ENCODE peak calls at places on chromosomes 4 and X, in four cellular contexts. One of them, this sample, is unnamed.

GRCh38 chr4:34323549-34324325 is 1920.6 kb downstream of the ARAP2 start:
- DNase-seq in GM12878: no peak
- DNase-seq in K562: no peak
- DNase-seq in HCT116: no peak
- DNase-seq in this sample: peak

GRCh38 chr4:41146716-41147506 is 67.4 kb downstream of the APBB2 start:
- DNase-seq in K562: no peak
- DNase-seq in GM12878: no peak
- DNase-seq in HCT116: no peak
- DNase-seq in this sample: peak

GRCh38 chr4:58209576-58209975 is 1099.4 kb upstream of the IGFBP7 start:
- DNase-seq in HCT116: no peak
- DNase-seq in K562: no peak
- DNase-seq in GM12878: no peak
- DNase-seq in this sample: no peak

GRCh38 chr4:152269448-152270191 is 266.3 kb downstream of the FBXW7 start:
- DNase-seq in K562: no peak
- DNase-seq in HCT116: no peak
- DNase-seq in GM12878: no peak
- DNase-seq in this sample: no peak

GRCh38 chrX:9211269-9211668 is 177.3 kb upstream of the FAM9B start:
- DNase-seq in GM12878: no peak
- DNase-seq in HCT116: no peak
- DNase-seq in K562: no peak
- DNase-seq in this sample: no peak

GRCh38 chr4:183722738-183723560 is 63.9 kb downstream of the TRAPPC11 start:
- DNase-seq in K562: no peak
- DNase-seq in GM12878: peak
- DNase-seq in HCT116: no peak
- DNase-seq in this sample: peak

GRCh38 chr4:53591372-53591892 is at the start of gene LNX1:
- DNase-seq in GM12878: no peak
- DNase-seq in HCT116: peak
- DNase-seq in K562: peak
- DNase-seq in this sample: peak

GRCh38 chrX:38102240-38102639 is 95.9 kb downstream of the SYTL5 start:
- DNase-seq in GM12878: no peak
- DNase-seq in HCT116: no peak
- DNase-seq in K562: no peak
- DNase-seq in this sample: no peak

GRCh38 chrX:38109042-38109904 is 102.9 kb downstream of the SYTL5 start:
- DNase-seq in GM12878: no peak
- DNase-seq in K562: no peak
- DNase-seq in HCT116: no peak
- DNase-seq in this sample: no peak

GRCh38 chrX:40314070-40314469 is 216.3 kb upstream of the BCOR start:
- DNase-seq in K562: peak
- DNase-seq in GM12878: no peak
- DNase-seq in HCT116: no peak
- DNase-seq in this sample: peak

GRCh38 chrX:102651968-102652744 is 873 bp downstream of the GPRASP1 start:
- DNase-seq in HCT116: no peak
- DNase-seq in GM12878: no peak
- DNase-seq in K562: no peak
- DNase-seq in this sample: peak

GRCh38 chr4:106038012-106038411 is 142.7 kb downstream of the NPNT start:
- DNase-seq in GM12878: no peak
- DNase-seq in K562: no peak
- DNase-seq in HCT116: no peak
- DNase-seq in this sample: no peak

GRCh38 chr4:118968006-118968405 is 79.4 kb downstream of the SYNPO2 start:
- DNase-seq in HCT116: no peak
- DNase-seq in GM12878: peak
- DNase-seq in K562: no peak
- DNase-seq in this sample: peak

GRCh38 chr4:80788798-80789197 is 241.7 kb upstream of the BMP3 start:
- DNase-seq in GM12878: no peak
- DNase-seq in HCT116: no peak
- DNase-seq in K562: no peak
- DNase-seq in this sample: no peak

GRCh38 chr4:2936773-2937145 is 26.4 kb downstream of the NOP14 start:
- DNase-seq in K562: no peak
- DNase-seq in GM12878: peak
- DNase-seq in HCT116: no peak
- DNase-seq in this sample: no peak

GRCh38 chr4:152680988-152681731 is 1.4 kb upstream of the TMEM154 start:
- DNase-seq in GM12878: no peak
- DNase-seq in K562: no peak
- DNase-seq in HCT116: no peak
- DNase-seq in this sample: no peak

GRCh38 chr4:95045429-95045828 is 287.7 kb downstream of the BMPR1B start:
- DNase-seq in K562: no peak
- DNase-seq in HCT116: no peak
- DNase-seq in GM12878: no peak
- DNase-seq in this sample: no peak

GRCh38 chr4:600850-601515 is 24.4 kb upstream of the PDE6B start:
- DNase-seq in GM12878: no peak
- DNase-seq in HCT116: no peak
- DNase-seq in K562: peak
- DNase-seq in this sample: no peak

GRCh38 chrX:10832103-10832502 is 211.7 kb upstream of the MID1 start:
- DNase-seq in K562: no peak
- DNase-seq in HCT116: no peak
- DNase-seq in GM12878: no peak
- DNase-seq in this sample: no peak

GRCh38 chrX:15475486-15475885 is 17.6 kb downstream of the PIR start:
- DNase-seq in K562: no peak
- DNase-seq in HCT116: no peak
- DNase-seq in GM12878: no peak
- DNase-seq in this sample: peak

GRCh38 chr4:40576651-40577480 is 52.8 kb downstream of the RBM47 start:
- DNase-seq in HCT116: peak
- DNase-seq in K562: peak
- DNase-seq in GM12878: peak
- DNase-seq in this sample: peak

GRCh38 chr4:96097040-96097607 is 257.2 kb downstream of the PDHA2 start:
- DNase-seq in HCT116: no peak
- DNase-seq in GM12878: no peak
- DNase-seq in K562: no peak
- DNase-seq in this sample: peak

GRCh38 chr4:158193171-158193749 is 17.0 kb upstream of the TMEM144 start:
- DNase-seq in HCT116: peak
- DNase-seq in K562: peak
- DNase-seq in GM12878: no peak
- DNase-seq in this sample: peak

GRCh38 chr4:152699313-152699712 is 19.5 kb upstream of the TMEM154 start:
- DNase-seq in GM12878: no peak
- DNase-seq in K562: no peak
- DNase-seq in HCT116: no peak
- DNase-seq in this sample: no peak

GRCh38 chrX:24228596-24228995 is 79.1 kb downstream of the ZFX start:
- DNase-seq in K562: no peak
- DNase-seq in GM12878: no peak
- DNase-seq in HCT116: no peak
- DNase-seq in this sample: no peak

GRCh38 chr4:17241835-17242234 is 270.1 kb downstream of the QDPR start:
- DNase-seq in K562: no peak
- DNase-seq in HCT116: no peak
- DNase-seq in GM12878: no peak
- DNase-seq in this sample: no peak

GRCh38 chr4:48483006-48483776 is at the start of gene SLC10A4:
- DNase-seq in HCT116: no peak
- DNase-seq in K562: peak
- DNase-seq in GM12878: no peak
- DNase-seq in this sample: peak

GRCh38 chr4:167435786-167436185 is 201.5 kb upstream of the SPOCK3 start:
- DNase-seq in GM12878: no peak
- DNase-seq in K562: no peak
- DNase-seq in HCT116: no peak
- DNase-seq in this sample: no peak

GRCh38 chrX:103919336-103919682 is 43.1 kb upstream of the TMSB15B start:
- DNase-seq in HCT116: no peak
- DNase-seq in K562: no peak
- DNase-seq in GM12878: no peak
- DNase-seq in this sample: no peak

GRCh38 chrX:139692908-139693307 is 15.1 kb downstream of the MCF2 start:
- DNase-seq in K562: no peak
- DNase-seq in HCT116: no peak
- DNase-seq in GM12878: no peak
- DNase-seq in this sample: no peak

GRCh38 chrX:139691493-139691842 is 16.5 kb downstream of the MCF2 start:
- DNase-seq in K562: no peak
- DNase-seq in HCT116: no peak
- DNase-seq in GM12878: no peak
- DNase-seq in this sample: peak

GRCh38 chrX:139692506-139692849 is 15.5 kb downstream of the MCF2 start:
- DNase-seq in HCT116: no peak
- DNase-seq in GM12878: no peak
- DNase-seq in K562: no peak
- DNase-seq in this sample: peak

DNA sequence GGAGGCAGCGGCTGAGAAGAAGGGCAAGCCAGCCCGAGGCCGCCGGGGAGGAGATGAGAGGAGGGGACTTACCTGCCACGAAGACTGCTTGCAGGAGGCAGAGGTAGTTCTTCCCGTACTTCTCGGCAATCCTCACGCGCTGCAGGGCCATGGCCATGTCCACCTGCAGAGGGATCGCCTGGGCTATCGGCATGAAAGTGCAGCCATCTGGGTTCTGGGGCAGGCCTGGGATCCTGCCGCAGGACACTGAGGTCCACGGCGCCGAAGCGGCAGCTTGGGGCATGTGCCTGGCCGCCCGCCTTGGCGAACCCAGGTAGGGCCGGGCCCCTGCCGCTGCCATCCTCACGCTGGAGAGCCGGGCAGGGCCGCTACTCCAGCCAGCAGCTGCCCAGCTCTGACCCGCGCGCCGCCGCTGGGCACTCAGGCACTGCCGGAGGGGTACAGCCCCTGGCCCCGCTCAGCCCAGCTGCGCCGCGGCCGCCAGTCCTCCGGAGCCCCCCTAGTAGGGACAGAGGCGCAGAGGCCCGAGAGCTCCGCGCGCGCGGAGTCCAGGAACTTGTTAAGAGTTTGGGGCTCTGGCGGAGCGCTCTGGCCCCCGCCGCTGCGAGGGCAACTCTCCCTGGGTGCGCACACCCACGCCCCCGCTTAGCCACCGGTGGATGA is 16.0 kb downstream of the MCF2 start:
- DNase-seq in K562: no peak
- DNase-seq in GM12878: no peak
- DNase-seq in HCT116: no peak
- DNase-seq in this sample: peak
- TF ChIP-seq EZH2 in K562: no peak
- TF ChIP-seq EZH2 in GM12878: no peak
- TF ChIP-seq EZH2 in HCT116: no peak
- TF ChIP-seq EZH2 in this sample: no peak

DNA sequence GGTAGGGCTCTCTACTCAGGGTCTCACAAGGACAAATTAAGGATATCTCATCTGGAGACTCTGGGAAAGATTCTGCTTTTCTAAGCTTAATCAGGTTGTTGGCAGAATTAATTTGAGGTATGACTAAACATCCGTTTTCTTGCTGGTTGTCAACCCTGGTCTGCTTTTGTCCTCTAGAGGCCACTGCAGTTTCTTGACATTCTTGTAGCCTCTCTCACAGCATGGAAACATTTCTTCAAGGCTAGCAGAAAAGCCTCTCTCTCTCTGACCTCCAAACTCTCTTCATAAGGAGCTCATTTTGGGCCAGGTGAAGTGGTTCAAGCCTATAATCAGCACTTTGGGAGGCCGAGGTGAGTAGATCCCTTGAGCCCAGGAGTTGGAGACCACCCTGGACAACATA is 749.5 kb upstream of the PCDH7 start:
- DNase-seq in GM12878: no peak
- DNase-seq in HCT116: peak
- DNase-seq in K562: no peak
- DNase-seq in this sample: peak
- H2AFZ ChIP-seq in GM12878: no peak
- H2AFZ ChIP-seq in HCT116: peak
- H2AFZ ChIP-seq in K562: no peak
- H2AFZ ChIP-seq in this sample: peak

DNA sequence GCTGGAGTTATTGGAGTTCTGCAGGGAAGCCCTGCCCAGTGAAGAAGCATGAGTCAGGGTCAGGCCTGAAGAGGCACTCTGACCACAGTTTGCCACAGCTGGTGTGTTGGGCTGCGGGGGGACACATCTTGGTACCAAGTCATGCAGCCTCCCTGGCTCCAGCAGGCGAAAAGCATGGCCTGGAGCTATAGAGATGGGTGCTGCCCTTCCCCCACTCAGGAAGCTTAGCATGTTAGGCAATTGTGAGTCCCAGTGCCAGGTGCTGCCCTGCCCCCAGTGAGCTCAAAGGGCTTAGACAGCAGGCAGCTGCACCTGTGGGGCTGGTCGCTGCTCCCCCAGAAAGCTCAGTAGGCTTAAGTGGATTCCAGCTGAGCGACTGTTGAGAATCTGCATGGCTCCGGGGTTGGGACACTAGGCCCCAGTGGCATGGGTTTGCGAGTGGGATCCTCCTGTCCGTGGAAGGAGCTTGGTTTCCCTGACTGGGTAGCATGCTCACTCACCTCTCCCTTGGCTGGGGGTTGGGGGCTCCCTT is 755.5 kb downstream of the GLUD2 start:
- DNase-seq in GM12878: no peak
- DNase-seq in HCT116: no peak
- DNase-seq in K562: no peak
- DNase-seq in this sample: peak
- TF ChIP-seq REST in GM12878: no peak
- TF ChIP-seq REST in HCT116: no peak
- TF ChIP-seq REST in K562: no peak
- TF ChIP-seq REST in this sample: no peak

GRCh38 chrX:71245159-71245558 is 8.8 kb downstream of the ZMYM3 start:
- DNase-seq in HCT116: no peak
- DNase-seq in K562: no peak
- DNase-seq in GM12878: no peak
- DNase-seq in this sample: no peak

DNA sequence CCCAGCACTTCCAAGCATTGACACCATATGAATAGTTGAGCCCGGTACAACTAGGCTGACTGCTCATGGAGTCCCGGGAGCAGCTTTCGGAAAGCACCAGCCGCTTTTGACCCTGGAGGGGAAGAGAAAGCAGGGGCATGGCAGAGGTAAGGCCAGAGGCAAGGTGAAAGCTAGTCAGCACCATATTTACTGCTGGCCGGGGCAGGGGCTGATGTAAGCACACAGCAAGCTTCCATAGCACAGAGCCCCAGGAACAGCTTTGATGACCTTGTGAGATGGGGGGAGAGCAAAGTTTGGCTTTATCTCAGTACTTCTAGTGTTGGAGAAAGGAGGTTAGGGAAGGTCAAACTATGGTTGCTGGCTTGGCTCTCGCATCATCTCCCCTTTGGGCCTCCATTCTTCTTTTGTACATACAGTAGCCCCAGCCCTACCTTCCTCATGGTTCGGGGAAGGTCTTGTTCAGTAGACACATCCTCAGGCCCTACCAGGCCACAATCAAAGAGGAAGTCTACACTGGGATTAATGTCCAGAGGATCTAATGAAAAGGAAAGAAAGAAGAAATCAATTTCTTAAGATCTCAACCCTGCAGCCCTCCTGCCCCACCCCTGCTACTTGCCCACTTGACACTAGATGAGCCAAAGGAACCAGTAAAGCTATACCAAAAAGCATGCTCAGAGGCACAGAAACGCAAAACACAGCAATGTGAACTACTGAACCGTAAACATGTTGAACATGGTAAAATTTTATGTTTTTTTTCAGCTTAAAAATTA is 9.4 kb downstream of the ZMYM3 start:
- DNase-seq in K562: no peak
- DNase-seq in GM12878: no peak
- DNase-seq in HCT116: no peak
- DNase-seq in this sample: no peak
- TF ChIP-seq EZH2 in K562: no peak
- TF ChIP-seq EZH2 in GM12878: no peak
- TF ChIP-seq EZH2 in HCT116: no peak
- TF ChIP-seq EZH2 in this sample: no peak

This sample was measured in GM23338.